ENCODE peak calls at places on chromosomes 3 and 15, in ten cellular contexts. J is H9; P is SW480; R is fibroblast of lung; L is EL; M is CD8-positive, alpha-beta memory T cell; Y is activated effector memory CD4-positive, alpha-beta T cell treated with Interleukin-2 at 50 U/mL for 16 hours; V is sciatic nerve; U is NCI-H774; F is choroid plexus epithelial cell. N is an unnamed sample.

GRCh38 chr3:42961633-42962032 is 17.5 kb upstream of the GASK1A start:
- DNase-seq in U (no peak), F (peak), J (no peak), L (peak), M (no peak), V (no peak), R (peak), P (peak), Y (no peak), N (peak)

GRCh38 chr3:158909870-158910269 is 108.0 kb downstream of the MFSD1 start:
- DNase-seq in U (no peak), V (no peak), L (peak), M (no peak), P (no peak), F (no peak), J (no peak), Y (no peak), R (no peak), N (peak)

GRCh38 chr3:13644341-13645082 is 95.6 kb downstream of the FBLN2 start:
- DNase-seq in M (no peak), L (peak), J (no peak), F (peak), P (no peak), R (peak), V (no peak), Y (no peak), U (no peak), N (peak)

GRCh38 chr3:60746690-60747416 is 504.4 kb downstream of the FHIT start:
- DNase-seq in R (peak), U (no peak), F (peak), J (no peak), M (no peak), L (no peak), V (no peak), P (no peak), Y (no peak), N (peak)

GRCh38 chr15:85625856-85626255 is 168.9 kb downstream of the KLHL25 start:
- DNase-seq in F (peak), J (no peak), R (peak), P (no peak), M (no peak), Y (no peak), V (no peak), L (peak), U (no peak), N (peak)

GRCh38 chr15:51884517-51885236 is 55.2 kb downstream of the TMOD3 start:
- DNase-seq in P (no peak), J (no peak), R (no peak), Y (no peak), V (no peak), M (no peak), L (peak), F (no peak), U (no peak), N (peak)

GRCh38 chr3:64161481-64161952 is 63.7 kb downstream of the PRICKLE2 start:
- DNase-seq in V (no peak), F (peak), Y (no peak), M (no peak), P (peak), J (no peak), R (peak), U (no peak), L (no peak), N (no peak)

GRCh38 chr3:66411436-66411835 is 89.4 kb downstream of the LRIG1 start:
- DNase-seq in L (no peak), J (no peak), M (no peak), P (no peak), Y (no peak), R (no peak), V (no peak), U (no peak), F (no peak), N (no peak)

GRCh38 chr3:74344865-74345264 is 269.6 kb downstream of the CNTN3 start:
- DNase-seq in R (peak), J (no peak), P (no peak), Y (no peak), M (no peak), V (no peak), U (no peak), L (no peak), F (no peak), N (no peak)

GRCh38 chr15:101114146-101114545 is 137.7 kb downstream of the CHSY1 start:
- DNase-seq in M (no peak), V (no peak), L (no peak), J (no peak), P (no peak), U (no peak), Y (no peak), F (no peak), R (no peak), N (no peak)

GRCh38 chr15:58521293-58521991 is 89.7 kb downstream of the LIPC start:
- DNase-seq in L (peak), V (no peak), P (peak), R (peak), J (peak), F (peak), Y (no peak), U (no peak), M (no peak), N (peak)

GRCh38 chr3:140712301-140712700 is 34.4 kb downstream of the TRIM42 start:
- DNase-seq in M (no peak), P (no peak), V (no peak), F (no peak), Y (no peak), U (no peak), R (no peak), J (no peak), L (no peak), N (no peak)

GRCh38 chr15:49686626-49687025 is 65.8 kb downstream of the DTWD1 start:
- DNase-seq in L (peak), Y (no peak), M (no peak), J (no peak), U (no peak), P (no peak), V (no peak), F (peak), R (peak), N (peak)

N was measured in astrocyte of the spinal cord.